ENCODE peak calls at places on chromosomes 2 and 18, in four cellular contexts. M is WTC11, D is K562, E is HepG2. Y is an unnamed sample.

GRCh38 chr2:97706708-97707345 is 6.5 kb upstream of the ZAP70 start:
- DNase-seq in M (no peak), E (no peak), D (no peak), Y (no peak)

GRCh38 chr18:35736696-35737095 is 155.2 kb downstream of the GALNT1 start:
- DNase-seq in D (no peak), M (no peak), E (no peak), Y (no peak)

GRCh38 chr2:145631561-145631960 is 1111.6 kb upstream of the ZEB2 start:
- DNase-seq in M (no peak), D (no peak), E (no peak), Y (no peak)

GRCh38 chr2:27498975-27499374 is 2.3 kb downstream of the GCKR start:
- DNase-seq in M (no peak), E (no peak), D (no peak), Y (no peak)

GRCh38 chr18:11104307-11104706 is 45.1 kb downstream of the PIEZO2 start:
- DNase-seq in E (peak), M (no peak), D (no peak), Y (no peak)

GRCh38 chr2:86764661-86765307 is 25.9 kb downstream of the CD8A start:
- DNase-seq in E (peak), D (peak), M (no peak), Y (peak)

GRCh38 chr2:190759749-190760213 is 110.9 kb downstream of the NAB1 start:
- DNase-seq in E (peak), D (peak), M (no peak), Y (no peak)

GRCh38 chr2:107364361-107364950 is 462.2 kb upstream of the RGPD4 start:
- DNase-seq in D (no peak), M (no peak), E (no peak), Y (no peak)

GRCh38 chr18:48799724-48800315 is 150.9 kb downstream of the SMAD7 start:
- DNase-seq in E (no peak), D (no peak), M (peak), Y (no peak)

GRCh38 chr2:69582582-69583176 is 60.9 kb downstream of the AAK1 start:
- DNase-seq in M (no peak), E (peak), D (no peak), Y (no peak)

GRCh38 chr2:49286726-49287125 is 132.4 kb upstream of the FSHR start:
- DNase-seq in E (no peak), M (no peak), D (no peak), Y (no peak)

GRCh38 chr2:242022550-242023290 is 153.2 kb downstream of the RTP5 start:
- DNase-seq in M (no peak), E (peak), D (no peak), Y (no peak)

GRCh38 chr2:233107906-233108305 is 47.8 kb downstream of the INPP5D start:
- DNase-seq in D (no peak), M (no peak), E (no peak), Y (no peak)

GRCh38 chr18:13259701-13260100 is 41.1 kb downstream of the LDLRAD4 start:
- DNase-seq in M (no peak), E (no peak), D (no peak), Y (no peak)

GRCh38 chr2:205580591-205580990 is 101.7 kb upstream of the NRP2 start:
- DNase-seq in M (no peak), D (no peak), E (no peak), Y (no peak)

GRCh38 chr2:237765875-237766274 is 32.7 kb upstream of the RBM44 start:
- DNase-seq in E (no peak), D (no peak), M (no peak), Y (no peak)

GRCh38 chr2:226934546-226935243 is 98.8 kb downstream of the RHBDD1 start:
- DNase-seq in D (no peak), M (no peak), E (no peak), Y (no peak)

DNA sequence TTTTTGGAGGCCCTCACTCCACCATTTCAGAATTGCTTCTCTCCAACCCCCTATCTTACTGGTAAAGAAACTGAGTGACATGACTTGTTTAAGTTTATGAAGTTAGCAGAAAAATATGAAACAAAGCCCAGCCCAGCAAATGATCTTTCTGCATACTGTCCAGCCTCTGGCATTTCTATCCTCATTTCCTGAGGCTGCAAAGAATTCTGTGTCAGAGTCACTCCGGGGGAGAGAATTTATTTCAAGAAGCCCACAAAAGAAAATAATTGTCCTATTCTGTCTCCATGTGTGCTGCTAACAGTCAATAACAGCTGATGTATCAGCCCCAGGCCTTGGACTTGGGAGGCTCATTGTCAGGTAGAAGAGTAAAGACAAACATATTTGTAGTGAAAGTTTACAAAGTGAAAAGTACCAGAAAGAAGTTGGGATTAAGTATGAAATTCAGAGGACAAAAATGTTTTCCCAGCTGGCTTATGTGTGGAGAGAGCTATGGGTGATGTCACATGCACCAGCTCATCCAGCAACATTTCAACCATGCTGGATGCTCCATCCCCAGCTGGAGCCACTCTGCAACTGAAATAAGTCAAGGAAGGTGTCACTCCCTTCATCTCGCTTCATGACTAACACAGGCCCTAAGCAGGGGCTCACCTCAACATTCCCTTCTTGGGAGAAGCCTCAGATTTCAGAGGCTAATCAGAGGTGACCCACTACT is 42.3 kb downstream of the TRABD2A start:
- DNase-seq in D (no peak), M (no peak), E (no peak), Y (no peak)
- TF ChIP-seq ELF4 in D (no peak), M (no peak), E (no peak), Y (no peak)

GRCh38 chr2:40286721-40287120 is 165.2 kb downstream of the SLC8A1 start:
- DNase-seq in D (no peak), E (no peak), M (no peak), Y (no peak)

GRCh38 chr2:40283111-40283909 is 168.6 kb downstream of the SLC8A1 start:
- DNase-seq in E (no peak), M (no peak), D (no peak), Y (no peak)

GRCh38 chr2:40282428-40282827 is 169.5 kb downstream of the SLC8A1 start:
- DNase-seq in E (no peak), D (no peak), M (no peak), Y (no peak)

GRCh38 chr2:40285391-40285790 is 166.5 kb downstream of the SLC8A1 start:
- DNase-seq in M (no peak), E (no peak), D (no peak), Y (no peak)

DNA sequence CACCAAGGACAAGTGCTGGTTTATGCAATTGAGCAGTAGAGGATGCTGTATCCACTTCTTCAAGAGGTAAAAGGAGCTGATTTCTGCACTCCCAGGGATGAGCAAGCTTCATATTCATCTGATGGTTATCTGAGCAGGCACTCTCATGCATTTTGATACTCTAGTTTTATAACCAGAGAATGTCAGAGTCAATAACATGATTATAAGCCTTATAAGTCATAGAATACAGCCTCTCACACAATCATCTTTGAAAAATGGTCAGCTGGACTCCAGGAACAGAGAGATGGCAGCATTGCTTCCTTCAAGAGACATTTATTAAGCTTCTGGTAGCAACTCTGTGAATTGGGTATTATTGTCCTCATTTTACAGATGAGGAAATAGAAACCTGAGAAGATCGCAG is 167.1 kb downstream of the SLC8A1 start:
- DNase-seq in D (no peak), M (no peak), E (no peak), Y (no peak)
- TF ChIP-seq ELF4 in D (no peak), M (no peak), E (no peak), Y (no peak)

GRCh38 chr18:50707841-50708240 is 112.0 kb downstream of the MRO start:
- DNase-seq in E (no peak), M (no peak), D (no peak), Y (no peak)
- TF ChIP-seq ELF4 in E (no peak), M (no peak), D (no peak), Y (no peak)

DNA sequence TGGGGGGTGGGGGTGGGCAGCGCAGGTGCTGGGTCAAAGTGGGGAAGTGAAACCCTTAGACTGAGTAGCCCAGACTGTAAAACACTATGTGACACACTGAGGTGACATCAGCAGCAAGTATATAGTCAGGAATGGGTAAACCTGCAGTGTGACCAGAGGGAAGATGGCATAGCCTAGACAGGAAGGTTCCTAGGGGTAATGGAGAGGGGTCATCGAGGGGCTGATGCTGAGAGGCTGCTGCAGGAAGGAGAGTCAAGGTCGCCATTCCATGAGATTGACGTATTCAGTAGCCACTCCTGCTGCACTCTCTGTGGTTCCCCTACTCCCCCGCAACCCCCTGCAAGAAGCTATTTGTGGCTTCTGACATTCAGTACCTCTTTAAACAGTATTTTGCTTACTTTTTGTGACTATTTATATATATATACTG is 111.7 kb downstream of the CHST9 start:
- DNase-seq in M (no peak), D (no peak), E (no peak), Y (no peak)
- TF ChIP-seq ELF4 in M (no peak), D (no peak), E (no peak), Y (no peak)

GRCh38 chr2:217225596-217225995 is 365.7 kb upstream of the TNP1 start:
- DNase-seq in M (no peak), D (no peak), E (no peak), Y (no peak)

GRCh38 chr2:217220228-217221013 is 360.6 kb upstream of the TNP1 start:
- DNase-seq in M (no peak), E (no peak), D (no peak), Y (no peak)

GRCh38 chr2:217223222-217223930 is 363.5 kb upstream of the TNP1 start:
- DNase-seq in M (no peak), D (no peak), E (no peak), Y (no peak)

GRCh38 chr2:217219141-217219505 is 359.3 kb upstream of the TNP1 start:
- DNase-seq in M (no peak), D (no peak), E (no peak), Y (no peak)

DNA sequence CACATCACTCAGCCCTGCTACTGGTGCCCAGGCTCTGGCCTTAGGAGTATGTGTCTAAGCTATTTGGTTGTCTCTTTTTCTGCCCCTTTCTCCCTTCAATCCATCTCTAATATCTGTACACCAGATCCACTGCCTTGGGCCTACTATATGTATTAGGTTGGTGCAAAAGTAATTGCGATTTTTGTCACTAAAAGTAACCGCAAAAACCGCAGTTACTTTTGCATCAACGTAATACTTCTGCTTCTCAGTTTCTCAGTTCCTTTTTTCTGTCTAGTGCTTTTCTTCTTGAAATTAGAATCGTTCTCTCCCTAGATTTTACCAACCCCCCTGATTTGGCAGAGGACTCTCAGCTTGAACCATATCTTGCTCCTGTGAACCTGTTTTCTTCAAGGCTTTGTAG is 362.6 kb upstream of the TNP1 start:
- DNase-seq in M (no peak), E (no peak), D (no peak), Y (no peak)
- TF ChIP-seq ELF4 in M (no peak), E (no peak), D (no peak), Y (no peak)

DNA sequence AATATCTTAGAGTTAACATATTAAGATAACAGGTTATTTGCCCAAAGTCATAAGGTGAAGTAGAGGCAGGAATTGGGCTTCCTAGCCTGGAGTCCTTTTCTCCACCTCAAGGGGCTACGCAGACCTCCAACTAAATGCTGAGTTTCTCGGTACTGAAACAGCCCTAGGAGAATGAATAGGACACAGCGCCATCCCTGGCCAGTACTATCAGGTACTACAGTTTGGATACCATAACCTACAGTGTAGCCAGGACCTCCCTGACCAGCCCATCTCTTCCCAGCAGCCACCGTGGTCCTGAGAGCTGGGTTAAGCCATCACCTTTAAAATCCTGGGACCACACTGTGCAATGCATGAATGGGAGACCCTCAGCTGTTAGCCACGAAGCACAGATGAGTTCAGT is 15.7 kb downstream of the CASP8 start:
- DNase-seq in E (no peak), D (peak), M (peak), Y (peak)
- TF ChIP-seq ELF4 in E (no peak), D (no peak), M (no peak), Y (no peak)

GRCh38 chr2:44615950-44616518 is 254.3 kb downstream of the CAMKMT start:
- DNase-seq in M (no peak), E (no peak), D (no peak), Y (no peak)

GRCh38 chr2:44623622-44624351 is 262.0 kb downstream of the CAMKMT start:
- DNase-seq in E (no peak), D (no peak), M (no peak), Y (no peak)

GRCh38 chr2:44618378-44619023 is 256.8 kb downstream of the CAMKMT start:
- DNase-seq in E (no peak), M (no peak), D (no peak), Y (no peak)

GRCh38 chr2:44616616-44617266 is 255.0 kb downstream of the CAMKMT start:
- DNase-seq in M (no peak), E (no peak), D (no peak), Y (no peak)

GRCh38 chr2:44620189-44620990 is 258.6 kb downstream of the CAMKMT start:
- DNase-seq in M (no peak), D (no peak), E (no peak), Y (no peak)
- TF ChIP-seq ELF4 in M (no peak), D (no peak), E (no peak), Y (no peak)

GRCh38 chr18:26764584-26764983 is 100.9 kb downstream of the AQP4 start:
- DNase-seq in D (no peak), M (no peak), E (no peak), Y (no peak)

GRCh38 chr18:26764177-26764576 is 101.3 kb downstream of the AQP4 start:
- DNase-seq in M (no peak), E (no peak), D (no peak), Y (no peak)

GRCh38 chr18:26771524-26771923 is 94.0 kb downstream of the AQP4 start:
- DNase-seq in E (peak), M (peak), D (no peak), Y (peak)

GRCh38 chr18:26765498-26765897 is 100.0 kb downstream of the AQP4 start:
- DNase-seq in M (no peak), D (no peak), E (no peak), Y (no peak)

GRCh38 chr18:26768388-26768787 is 97.1 kb downstream of the AQP4 start:
- DNase-seq in M (no peak), E (no peak), D (no peak), Y (no peak)
- TF ChIP-seq ELF4 in M (no peak), E (no peak), D (no peak), Y (no peak)

DNA sequence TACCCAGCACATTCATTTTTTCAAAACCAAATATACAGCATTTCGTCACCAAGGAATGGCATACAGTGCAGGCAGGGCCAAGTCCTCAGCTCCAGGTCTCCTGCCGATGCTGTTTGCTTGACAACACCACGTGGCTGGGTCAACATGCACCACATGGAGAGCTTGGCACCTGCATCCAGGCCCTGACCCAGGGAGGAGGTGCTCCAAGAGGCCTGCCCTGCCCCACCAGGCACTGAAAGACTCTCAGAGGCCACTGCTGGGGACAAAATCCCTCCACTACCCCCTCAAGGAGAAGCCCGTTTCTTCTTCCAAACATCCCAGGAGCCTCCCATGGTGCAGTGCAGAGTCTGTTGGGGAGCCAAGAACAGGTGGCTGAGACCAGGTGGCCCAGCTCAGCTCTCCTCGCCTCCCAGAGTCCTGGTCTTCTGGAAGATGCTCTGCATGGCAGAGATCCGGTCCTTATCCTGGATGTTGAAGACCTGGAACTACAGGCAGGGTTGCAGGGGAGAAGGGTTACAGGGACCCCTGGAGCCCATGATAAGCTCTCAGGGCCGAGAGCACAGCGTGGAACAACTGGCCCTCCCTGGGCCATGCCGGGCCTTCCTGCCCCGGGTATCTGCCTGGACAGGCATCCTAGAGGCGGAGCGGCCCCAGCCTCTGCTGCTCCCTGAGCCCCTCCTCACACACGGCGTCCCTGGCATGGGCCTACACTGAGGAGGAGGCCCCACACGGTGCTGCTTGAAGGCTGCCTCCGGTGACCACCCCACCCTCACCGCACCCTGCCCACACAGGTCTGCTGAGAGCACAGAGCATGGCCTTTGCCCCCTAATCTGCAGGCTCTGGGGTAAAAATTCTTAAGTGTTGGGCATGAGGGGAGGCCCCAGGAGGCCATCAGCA is 9.0 kb downstream of the MAB21L4 start:
- DNase-seq in D (no peak), E (no peak), M (no peak), Y (no peak)
- TF ChIP-seq ELF4 in D (no peak), E (no peak), M (no peak), Y (no peak)

DNA sequence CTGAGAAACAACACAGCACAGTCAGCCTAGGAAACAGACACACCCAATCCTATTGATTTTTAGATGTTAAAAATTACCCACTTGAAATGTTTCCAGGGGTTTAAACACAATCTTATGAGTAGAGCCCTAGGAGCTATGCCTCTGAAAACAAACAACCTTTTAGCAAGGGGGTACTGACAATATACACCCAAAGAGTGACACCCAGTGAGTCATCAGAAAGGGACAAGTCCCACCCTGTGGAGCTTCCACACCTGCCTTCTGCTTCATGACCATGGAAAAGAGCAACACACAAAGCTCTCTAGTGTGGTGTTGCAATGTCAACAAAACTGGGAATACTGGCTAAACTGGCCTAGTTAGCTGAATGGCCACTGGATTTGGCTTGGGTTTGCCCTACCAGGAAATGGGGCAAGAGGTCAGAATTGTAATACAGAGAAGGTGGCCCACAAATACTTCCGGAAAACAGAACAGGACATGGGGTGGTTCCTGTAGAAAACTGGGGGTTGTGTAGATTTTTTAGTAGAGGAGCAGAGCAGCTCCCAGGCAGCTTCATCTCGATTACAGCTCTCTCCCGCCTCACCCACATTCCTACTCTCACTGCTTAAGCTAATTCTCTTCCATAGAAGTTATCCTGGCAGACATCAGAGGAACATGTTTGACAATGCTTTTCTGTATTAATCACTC is 98.2 kb downstream of the GAREM1 start:
- DNase-seq in M (no peak), E (peak), D (no peak), Y (no peak)
- TF ChIP-seq ELF4 in M (no peak), E (no peak), D (no peak), Y (no peak)

Y was measured in HEK293T.